ENCODE peak calls at places on chromosomes 12 and 14, in six cellular contexts. One of them, this sample, is unnamed.
A peak's percentile ranks its signal among the peaks of the same experiment; 100 is the strongest.

GRCh38 chr12:123062682-123063426 is 82.4 kb downstream of the ARL6IP4 start:
- DNase-seq in naive thymus-derived CD4-positive, alpha-beta T cell: no peak
- DNase-seq in fibroblast of lung: peak; percentile 76
- DNase-seq in testis: peak; percentile 72
- DNase-seq in Peyer's patch: peak; percentile 70
- DNase-seq in transverse colon: no peak
- DNase-seq in this sample: no peak

GRCh38 chr12:26010293-26010821 is 51.9 kb downstream of the RASSF8 start:
- DNase-seq in naive thymus-derived CD4-positive, alpha-beta T cell: no peak
- DNase-seq in fibroblast of lung: no peak
- DNase-seq in testis: no peak
- DNase-seq in Peyer's patch: no peak
- DNase-seq in transverse colon: no peak
- DNase-seq in this sample: no peak

GRCh38 chr14:75619598-75619997 is 41.1 kb downstream of the ERG28 start:
- DNase-seq in naive thymus-derived CD4-positive, alpha-beta T cell: no peak
- DNase-seq in fibroblast of lung: no peak
- DNase-seq in testis: no peak
- DNase-seq in Peyer's patch: no peak
- DNase-seq in transverse colon: no peak
- DNase-seq in this sample: no peak

GRCh38 chr12:122499991-122500684 is 594 bp downstream of the ZCCHC8 start:
- DNase-seq in naive thymus-derived CD4-positive, alpha-beta T cell: peak; percentile 43
- DNase-seq in fibroblast of lung: peak; percentile 80
- DNase-seq in testis: peak; percentile 58
- DNase-seq in Peyer's patch: peak; percentile 72
- DNase-seq in transverse colon: peak; percentile 61
- DNase-seq in this sample: peak; percentile 54

GRCh38 chr14:92898732-92899131 is 24.2 kb upstream of the CHGA start:
- DNase-seq in naive thymus-derived CD4-positive, alpha-beta T cell: no peak
- DNase-seq in fibroblast of lung: no peak
- DNase-seq in testis: no peak
- DNase-seq in Peyer's patch: no peak
- DNase-seq in transverse colon: no peak
- DNase-seq in this sample: no peak

GRCh38 chr12:57765003-57765697 is 1.7 kb downstream of the CYP27B1 start:
- DNase-seq in naive thymus-derived CD4-positive, alpha-beta T cell: peak; percentile 44
- DNase-seq in fibroblast of lung: no peak
- DNase-seq in testis: peak; percentile 28
- DNase-seq in Peyer's patch: peak; percentile 78
- DNase-seq in transverse colon: peak; percentile 64
- DNase-seq in this sample: peak; percentile 56

GRCh38 chr14:53391156-53391555 is 238.0 kb upstream of the DDHD1 start:
- DNase-seq in naive thymus-derived CD4-positive, alpha-beta T cell: no peak
- DNase-seq in fibroblast of lung: peak; percentile 78
- DNase-seq in testis: no peak
- DNase-seq in Peyer's patch: no peak
- DNase-seq in transverse colon: no peak
- DNase-seq in this sample: no peak

GRCh38 chr12:100329800-100330199 is 27.1 kb upstream of the SLC17A8 start:
- DNase-seq in naive thymus-derived CD4-positive, alpha-beta T cell: no peak
- DNase-seq in fibroblast of lung: no peak
- DNase-seq in testis: no peak
- DNase-seq in Peyer's patch: no peak
- DNase-seq in transverse colon: no peak
- DNase-seq in this sample: no peak

GRCh38 chr12:115419145-115419646 is 735.2 kb upstream of the TBX3 start:
- DNase-seq in naive thymus-derived CD4-positive, alpha-beta T cell: no peak
- DNase-seq in fibroblast of lung: no peak
- DNase-seq in testis: no peak
- DNase-seq in Peyer's patch: no peak
- DNase-seq in transverse colon: no peak
- DNase-seq in this sample: no peak

GRCh38 chr12:49537709-49538601 is 875 bp upstream of the KCNH3 start:
- DNase-seq in naive thymus-derived CD4-positive, alpha-beta T cell: no peak
- DNase-seq in fibroblast of lung: no peak
- DNase-seq in testis: no peak
- DNase-seq in Peyer's patch: no peak
- DNase-seq in transverse colon: no peak
- DNase-seq in this sample: peak; percentile 26

GRCh38 chr12:29537292-29537691 is 39.8 kb upstream of the OVCH1 start:
- DNase-seq in naive thymus-derived CD4-positive, alpha-beta T cell: no peak
- DNase-seq in fibroblast of lung: peak; percentile 53
- DNase-seq in testis: no peak
- DNase-seq in Peyer's patch: no peak
- DNase-seq in transverse colon: no peak
- DNase-seq in this sample: no peak

GRCh38 chr12:109165599-109165998 is 49.2 kb downstream of the ACACB start:
- DNase-seq in naive thymus-derived CD4-positive, alpha-beta T cell: no peak
- DNase-seq in fibroblast of lung: peak; percentile 14
- DNase-seq in testis: no peak
- DNase-seq in Peyer's patch: no peak
- DNase-seq in transverse colon: no peak
- DNase-seq in this sample: no peak

GRCh38 chr14:90554341-90554740 is 157.5 kb downstream of the CALM1 start:
- DNase-seq in naive thymus-derived CD4-positive, alpha-beta T cell: no peak
- DNase-seq in fibroblast of lung: no peak
- DNase-seq in testis: no peak
- DNase-seq in Peyer's patch: no peak
- DNase-seq in transverse colon: no peak
- DNase-seq in this sample: no peak

GRCh38 chr14:50347521-50347920 is 35.4 kb downstream of the DMAC2L start:
- DNase-seq in naive thymus-derived CD4-positive, alpha-beta T cell: no peak
- DNase-seq in fibroblast of lung: peak; percentile 66
- DNase-seq in testis: no peak
- DNase-seq in Peyer's patch: no peak
- DNase-seq in transverse colon: no peak
- DNase-seq in this sample: no peak

GRCh38 chr12:57091633-57092528 is 3.0 kb downstream of the NAB2 start:
- DNase-seq in naive thymus-derived CD4-positive, alpha-beta T cell: no peak
- DNase-seq in fibroblast of lung: no peak
- DNase-seq in testis: no peak
- DNase-seq in Peyer's patch: peak; percentile 45
- DNase-seq in transverse colon: no peak
- DNase-seq in this sample: no peak

GRCh38 chr12:71134405-71134804 is 23.4 kb downstream of the TSPAN8 start:
- DNase-seq in naive thymus-derived CD4-positive, alpha-beta T cell: no peak
- DNase-seq in fibroblast of lung: no peak
- DNase-seq in testis: no peak
- DNase-seq in Peyer's patch: no peak
- DNase-seq in transverse colon: no peak
- DNase-seq in this sample: no peak

GRCh38 chr12:4118017-4118510 is 155.5 kb upstream of the CCND2 start:
- DNase-seq in naive thymus-derived CD4-positive, alpha-beta T cell: peak; percentile 27
- DNase-seq in fibroblast of lung: peak; percentile 78
- DNase-seq in testis: peak; percentile 54
- DNase-seq in Peyer's patch: peak; percentile 83
- DNase-seq in transverse colon: peak; percentile 80
- DNase-seq in this sample: peak; percentile 55

GRCh38 chr12:65663648-65664047 is 160.6 kb upstream of the HMGA2 start:
- DNase-seq in naive thymus-derived CD4-positive, alpha-beta T cell: no peak
- DNase-seq in fibroblast of lung: no peak
- DNase-seq in testis: no peak
- DNase-seq in Peyer's patch: no peak
- DNase-seq in transverse colon: no peak
- DNase-seq in this sample: no peak

GRCh38 chr12:124440841-124441381 is 126.5 kb downstream of the NCOR2 start:
- DNase-seq in naive thymus-derived CD4-positive, alpha-beta T cell: no peak
- DNase-seq in fibroblast of lung: no peak
- DNase-seq in testis: no peak
- DNase-seq in Peyer's patch: no peak
- DNase-seq in transverse colon: no peak
- DNase-seq in this sample: no peak
- H3K36me3 ChIP-seq in naive thymus-derived CD4-positive, alpha-beta T cell: no peaks in the 10 kb centered on the region
- H3K36me3 ChIP-seq in fibroblast of lung: peaks cover 3% of the 10 kb centered on the region
- H3K36me3 ChIP-seq in testis: no peaks in the 10 kb centered on the region
- H3K36me3 ChIP-seq in Peyer's patch: no peaks in the 10 kb centered on the region
- H3K36me3 ChIP-seq in transverse colon: no peaks in the 10 kb centered on the region
- H3K36me3 ChIP-seq in this sample: peaks cover 41% of the 10 kb centered on the region

DNA sequence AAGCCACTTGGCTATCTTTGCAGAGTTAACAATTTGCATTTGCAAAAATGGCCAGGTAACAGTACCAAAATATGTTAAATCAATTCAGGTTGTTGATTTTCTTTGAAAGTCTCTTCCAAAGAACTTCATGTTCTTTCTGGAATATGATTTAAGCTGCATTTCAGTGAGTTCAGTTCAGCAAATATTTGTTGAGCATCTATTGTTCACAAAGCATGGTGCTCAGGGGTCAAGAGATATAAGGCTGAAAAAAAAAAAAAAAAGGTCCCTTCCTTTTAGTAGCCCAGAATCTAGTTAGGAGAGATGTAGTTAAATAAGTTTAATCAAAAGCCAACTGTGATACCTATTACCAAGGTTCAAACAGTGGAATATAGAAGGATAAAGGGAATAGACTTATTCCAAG is 317.1 kb downstream of the ZFP36L1 start:
- DNase-seq in naive thymus-derived CD4-positive, alpha-beta T cell: no peak
- DNase-seq in fibroblast of lung: no peak
- DNase-seq in testis: no peak
- DNase-seq in Peyer's patch: no peak
- DNase-seq in transverse colon: no peak
- DNase-seq in this sample: no peak
- H3K27ac ChIP-seq in naive thymus-derived CD4-positive, alpha-beta T cell: no peak overlapping the region
- H3K27ac ChIP-seq in fibroblast of lung: no peak overlapping the region
- H3K27ac ChIP-seq in testis: no peak overlapping the region
- H3K27ac ChIP-seq in Peyer's patch: peak overlapping the region; percentile 44
- H3K27ac ChIP-seq in transverse colon: peak overlapping the region; percentile 14
- H3K27ac ChIP-seq in this sample: no peak overlapping the region

GRCh38 chr14:103576371-103577024 is 13.7 kb downstream of the COA8 start:
- DNase-seq in naive thymus-derived CD4-positive, alpha-beta T cell: no peak
- DNase-seq in fibroblast of lung: peak; percentile 91
- DNase-seq in testis: peak; percentile 91
- DNase-seq in Peyer's patch: peak; percentile 93
- DNase-seq in transverse colon: peak; percentile 95
- DNase-seq in this sample: no peak

GRCh38 chr14:103578401-103579075 is 15.8 kb downstream of the COA8 start:
- DNase-seq in naive thymus-derived CD4-positive, alpha-beta T cell: no peak
- DNase-seq in fibroblast of lung: no peak
- DNase-seq in testis: no peak
- DNase-seq in Peyer's patch: no peak
- DNase-seq in transverse colon: no peak
- DNase-seq in this sample: no peak

GRCh38 chr14:103569436-103569835 is 6.7 kb downstream of the COA8 start:
- DNase-seq in naive thymus-derived CD4-positive, alpha-beta T cell: no peak
- DNase-seq in fibroblast of lung: no peak
- DNase-seq in testis: no peak
- DNase-seq in Peyer's patch: no peak
- DNase-seq in transverse colon: no peak
- DNase-seq in this sample: no peak

GRCh38 chr14:103574104-103574503 is 11.3 kb downstream of the COA8 start:
- DNase-seq in naive thymus-derived CD4-positive, alpha-beta T cell: no peak
- DNase-seq in fibroblast of lung: no peak
- DNase-seq in testis: no peak
- DNase-seq in Peyer's patch: no peak
- DNase-seq in transverse colon: no peak
- DNase-seq in this sample: no peak

DNA sequence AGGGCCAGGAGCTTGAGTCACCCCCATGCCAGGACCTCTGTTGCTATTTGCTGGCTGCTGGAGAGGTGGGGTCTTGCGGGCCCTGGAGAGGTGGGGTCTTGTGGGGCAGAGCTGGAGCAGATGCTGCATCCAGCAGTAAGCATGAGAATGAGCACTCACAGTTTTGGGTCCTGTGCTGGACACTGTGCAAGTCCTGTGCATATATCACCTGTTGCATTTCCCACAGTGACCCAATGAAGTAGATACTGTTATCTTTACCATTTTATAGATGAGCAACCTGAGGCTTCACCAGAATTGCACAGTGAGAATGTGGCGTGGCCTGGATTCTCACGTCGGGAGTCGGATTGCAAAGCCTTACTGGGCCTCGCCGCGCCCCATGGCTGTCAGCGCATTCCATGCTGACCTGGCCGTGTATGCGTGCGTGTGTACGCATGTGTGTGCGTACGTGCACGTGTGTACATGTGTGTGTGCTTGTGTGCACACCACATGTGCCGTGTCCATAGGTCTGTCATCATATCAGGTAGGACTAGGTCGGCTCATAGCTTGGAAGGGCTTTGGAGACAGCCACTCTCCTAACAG is 12.0 kb downstream of the COA8 start:
- DNase-seq in naive thymus-derived CD4-positive, alpha-beta T cell: no peak
- DNase-seq in fibroblast of lung: no peak
- DNase-seq in testis: no peak
- DNase-seq in Peyer's patch: no peak
- DNase-seq in transverse colon: no peak
- DNase-seq in this sample: no peak
- H3K36me3 ChIP-seq in naive thymus-derived CD4-positive, alpha-beta T cell: peaks cover 3% of the 10 kb centered on the region
- H3K36me3 ChIP-seq in fibroblast of lung: peaks cover 5% of the 10 kb centered on the region
- H3K36me3 ChIP-seq in testis: no peaks in the 10 kb centered on the region
- H3K36me3 ChIP-seq in Peyer's patch: no peaks in the 10 kb centered on the region
- H3K36me3 ChIP-seq in transverse colon: no peaks in the 10 kb centered on the region
- H3K36me3 ChIP-seq in this sample: peaks cover 43% of the 10 kb centered on the region

GRCh38 chr14:95445161-95445560 is 71.3 kb downstream of the SYNE3 start:
- DNase-seq in naive thymus-derived CD4-positive, alpha-beta T cell: no peak
- DNase-seq in fibroblast of lung: no peak
- DNase-seq in testis: no peak
- DNase-seq in Peyer's patch: no peak
- DNase-seq in transverse colon: no peak
- DNase-seq in this sample: no peak

GRCh38 chr14:95444132-95445129 is 72.0 kb downstream of the SYNE3 start:
- DNase-seq in naive thymus-derived CD4-positive, alpha-beta T cell: no peak
- DNase-seq in fibroblast of lung: no peak
- DNase-seq in testis: no peak
- DNase-seq in Peyer's patch: no peak
- DNase-seq in transverse colon: no peak
- DNase-seq in this sample: no peak

GRCh38 chr14:95449131-95449530 is 67.3 kb downstream of the SYNE3 start:
- DNase-seq in naive thymus-derived CD4-positive, alpha-beta T cell: no peak
- DNase-seq in fibroblast of lung: no peak
- DNase-seq in testis: peak; percentile 51
- DNase-seq in Peyer's patch: no peak
- DNase-seq in transverse colon: no peak
- DNase-seq in this sample: no peak

GRCh38 chr14:95445676-95446075 is 70.8 kb downstream of the SYNE3 start:
- DNase-seq in naive thymus-derived CD4-positive, alpha-beta T cell: no peak
- DNase-seq in fibroblast of lung: no peak
- DNase-seq in testis: no peak
- DNase-seq in Peyer's patch: no peak
- DNase-seq in transverse colon: no peak
- DNase-seq in this sample: no peak

DNA sequence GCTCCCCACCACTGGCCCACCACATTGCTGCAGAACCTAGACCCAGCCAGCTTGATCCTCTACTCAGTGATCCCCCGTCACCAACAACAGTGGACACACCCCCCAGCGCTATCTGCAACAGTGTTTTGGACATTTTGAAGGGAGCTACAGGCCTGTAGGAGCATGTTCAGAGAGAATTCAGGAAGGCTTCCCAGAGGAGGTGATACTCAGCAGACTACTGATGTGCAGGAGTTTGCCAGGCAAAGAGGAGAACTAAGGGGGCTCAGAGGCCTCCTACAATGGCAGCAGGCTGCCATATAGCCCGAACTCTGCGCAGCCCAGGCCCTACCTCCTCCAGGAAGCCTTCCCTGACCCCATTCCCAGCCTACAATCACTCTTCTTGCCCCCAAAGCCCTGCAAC is 70.0 kb downstream of the SYNE3 start:
- DNase-seq in naive thymus-derived CD4-positive, alpha-beta T cell: no peak
- DNase-seq in fibroblast of lung: no peak
- DNase-seq in testis: no peak
- DNase-seq in Peyer's patch: no peak
- DNase-seq in transverse colon: no peak
- DNase-seq in this sample: no peak
- H3K27ac ChIP-seq in naive thymus-derived CD4-positive, alpha-beta T cell: no peak overlapping the region
- H3K27ac ChIP-seq in fibroblast of lung: no peak overlapping the region
- H3K27ac ChIP-seq in testis: no peak overlapping the region
- H3K27ac ChIP-seq in Peyer's patch: no peak overlapping the region
- H3K27ac ChIP-seq in transverse colon: no peak overlapping the region
- H3K27ac ChIP-seq in this sample: no peak overlapping the region

GRCh38 chr12:104342147-104342546 is 38.6 kb downstream of the EID3 start:
- DNase-seq in naive thymus-derived CD4-positive, alpha-beta T cell: no peak
- DNase-seq in fibroblast of lung: no peak
- DNase-seq in testis: no peak
- DNase-seq in Peyer's patch: no peak
- DNase-seq in transverse colon: no peak
- DNase-seq in this sample: no peak
- H3K36me3 ChIP-seq in naive thymus-derived CD4-positive, alpha-beta T cell: peaks cover 4% of the 10 kb centered on the region
- H3K36me3 ChIP-seq in fibroblast of lung: peaks cover 35% of the 10 kb centered on the region
- H3K36me3 ChIP-seq in testis: no peaks in the 10 kb centered on the region
- H3K36me3 ChIP-seq in Peyer's patch: no peaks in the 10 kb centered on the region
- H3K36me3 ChIP-seq in transverse colon: peaks cover 47% of the 10 kb centered on the region
- H3K36me3 ChIP-seq in this sample: peaks cover 47% of the 10 kb centered on the region